ENCODE peak calls at places on chromosome 14, in seven cellular contexts. A is substantia nigra; O is tibial artery; M is breast epithelium; R is aorta; J is CD4-positive, CD25-positive, alpha-beta regulatory T cell; P is suprapubic skin. E is an unnamed sample.

GRCh38 chr14:91140672-91141071 is 26.8 kb downstream of the DGLUCY start:
- DNase-seq in A (peak; percentile 31), P (no peak), J (no peak), R (no peak), M (no peak), O (no peak), E (no peak)

GRCh38 chr14:96624661-96625435 is 122.7 kb downstream of the PAPOLA start:
- DNase-seq in P (no peak), J (no peak), R (no peak), A (no peak), O (peak; percentile 54), M (no peak), E (no peak)

GRCh38 chr14:72737560-72737943 is 156.3 kb downstream of the DPF3 start:
- DNase-seq in J (no peak), O (peak; percentile 5), P (no peak), M (no peak), A (no peak), R (no peak), E (no peak)

GRCh38 chr14:83172363-83172762 is 1638.7 kb upstream of the SEL1L start:
- DNase-seq in A (no peak), O (no peak), J (no peak), P (no peak), R (no peak), M (no peak), E (no peak)

GRCh38 chr14:24831677-24832076 is 197.7 kb upstream of the GZMB start:
- DNase-seq in A (no peak), P (no peak), O (no peak), J (no peak), M (no peak), R (no peak), E (no peak)

GRCh38 chr14:49424436-49425331 is 161.5 kb downstream of the RPS29 start:
- DNase-seq in J (no peak), M (no peak), A (no peak), R (no peak), P (no peak), O (no peak), E (no peak)

GRCh38 chr14:99601301-99601945 is 2.6 kb downstream of the CCDC85C start:
- DNase-seq in R (no peak), M (no peak), J (no peak), P (no peak), A (no peak), O (no peak), E (peak; percentile 58)

GRCh38 chr14:75615200-75615599 is 36.8 kb downstream of the FLVCR2 start:
- DNase-seq in O (no peak), P (no peak), A (no peak), J (no peak), M (no peak), R (peak; percentile 62), E (peak; percentile 65)

GRCh38 chr14:44463386-44464004 is 43.6 kb downstream of the FSCB start:
- DNase-seq in R (no peak), P (no peak), O (no peak), J (no peak), A (no peak), M (no peak), E (no peak)

GRCh38 chr14:71403673-71404072 is 496.4 kb downstream of the PCNX1 start:
- DNase-seq in M (no peak), P (no peak), J (no peak), R (no peak), O (no peak), A (no peak), E (no peak)

GRCh38 chr14:52551205-52551604 is 1.1 kb downstream of the TXNDC16 start:
- DNase-seq in M (no peak), R (no peak), A (no peak), O (no peak), J (no peak), P (no peak), E (no peak)
- H3K27ac ChIP-seq in M (no peak overlapping the region), R (no peak overlapping the region), A (no peak overlapping the region), O (peak overlapping the region; percentile 93), J (peak overlapping the region; percentile 89), P (no peak overlapping the region), E (no peak overlapping the region)

GRCh38 chr14:69625299-69626131 is 14.1 kb downstream of the SUSD6 start:
- DNase-seq in R (peak; percentile 84), M (no peak), J (peak; percentile 37), O (no peak), A (peak; percentile 29), P (peak; percentile 79), E (peak; percentile 81)
- H3K27ac ChIP-seq in R (no peak overlapping the region), M (peak overlapping the region; percentile 68), J (peak overlapping the region; percentile 74), O (no peak overlapping the region), A (peak overlapping the region; percentile 67), P (no peak overlapping the region), E (peak overlapping the region; percentile 11)

GRCh38 chr14:65628664-65629063 is 216.1 kb downstream of the FUT8 start:
- DNase-seq in A (no peak), J (no peak), R (no peak), O (no peak), P (no peak), M (no peak), E (no peak)

GRCh38 chr14:65627315-65627714 is 214.8 kb downstream of the FUT8 start:
- DNase-seq in O (no peak), J (no peak), A (no peak), P (no peak), R (no peak), M (no peak), E (peak; percentile 52)

GRCh38 chr14:65632487-65632886 is 220.0 kb downstream of the FUT8 start:
- DNase-seq in M (no peak), O (no peak), R (no peak), J (no peak), P (no peak), A (no peak), E (no peak)

DNA sequence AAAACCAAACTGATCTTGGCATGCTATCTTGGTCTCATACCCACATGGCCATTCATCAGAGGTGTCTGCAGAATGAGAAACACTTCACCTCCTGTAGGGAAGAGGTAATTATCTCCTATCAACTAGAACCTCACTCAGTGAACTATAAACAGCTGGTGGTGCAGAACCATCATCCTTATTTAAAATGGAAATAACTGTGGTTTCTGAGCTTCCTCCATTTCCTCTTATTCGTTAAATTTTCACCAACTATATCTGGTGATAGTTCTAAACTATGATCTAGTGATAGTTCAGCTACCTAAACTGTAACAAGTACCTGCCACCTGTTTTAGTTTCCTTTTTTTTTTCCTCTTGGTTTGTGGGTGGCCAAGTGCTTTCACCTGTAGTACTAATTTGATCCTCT is 218.5 kb downstream of the FUT8 start:
- DNase-seq in P (no peak), O (no peak), M (no peak), J (no peak), A (no peak), R (no peak), E (no peak)
- H3K27ac ChIP-seq in P (no peak overlapping the region), O (no peak overlapping the region), M (no peak overlapping the region), J (no peak overlapping the region), A (no peak overlapping the region), R (no peak overlapping the region), E (no peak overlapping the region)

DNA sequence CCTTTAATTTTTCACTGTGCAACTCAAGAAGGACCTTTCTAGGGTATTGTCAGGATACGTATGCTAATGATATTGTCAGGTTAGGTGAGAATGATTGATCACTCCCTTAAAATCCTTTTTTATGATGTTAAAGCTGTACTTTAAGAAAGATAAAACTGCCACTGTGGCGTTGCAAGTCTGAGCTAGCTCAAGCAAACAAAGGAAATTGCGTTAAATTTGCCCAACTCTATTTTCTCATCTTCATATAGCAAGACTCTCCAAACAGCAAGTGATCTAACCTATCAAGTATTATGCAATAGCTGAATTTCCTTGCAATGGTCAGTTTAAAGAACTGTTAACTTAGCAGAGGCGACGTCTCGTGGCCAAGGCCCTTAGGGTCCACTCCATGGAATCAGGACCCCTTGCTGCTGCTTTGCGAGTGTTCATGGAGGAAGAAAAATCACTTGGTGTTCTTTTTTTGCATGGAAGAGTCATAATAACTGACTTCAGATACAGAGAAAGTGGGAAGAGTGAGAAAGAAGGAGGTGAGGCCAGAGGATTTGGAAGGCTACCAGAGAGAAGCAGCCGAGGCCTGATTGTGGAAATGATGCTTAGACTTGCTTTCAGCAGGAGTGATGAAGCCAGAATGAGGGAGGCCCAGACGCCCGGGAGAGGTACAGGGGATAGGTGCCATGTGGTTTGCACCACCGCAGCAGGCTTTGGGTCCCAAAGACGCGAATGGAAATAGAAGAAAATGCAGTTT is 2.5 kb downstream of the TRAF3 start:
- DNase-seq in R (no peak), J (no peak), A (no peak), M (no peak), O (no peak), P (no peak), E (no peak)
- H3K27ac ChIP-seq in R (no peak overlapping the region), J (peak overlapping the region; percentile 84), A (no peak overlapping the region), M (no peak overlapping the region), O (no peak overlapping the region), P (no peak overlapping the region), E (no peak overlapping the region)